ENCODE peak calls at places on chromosome 7, in seven cellular contexts. G is mesendoderm, M is H9, T is IMR-90, I is H1, H is neuronal stem cell, P is trophoblast cell. X is an unnamed sample.

GRCh38 chr7:72039460-72039859 is 372.7 kb downstream of the CALN1 start:
- DNase-seq in H (no peak), G (no peak), I (no peak), M (no peak), P (no peak), T (no peak), X (no peak)

GRCh38 chr7:511476-512145 is 8.0 kb downstream of the PDGFA start:
- DNase-seq in H (no peak), M (no peak), P (no peak), G (no peak), I (no peak), T (no peak), X (no peak)

GRCh38 chr7:32564542-32564941 is 69.3 kb downstream of the AVL9 start:
- DNase-seq in M (no peak), T (peak; percentile 50), P (no peak), G (peak; percentile 22), H (no peak), I (no peak), X (peak; percentile 68)

GRCh38 chr7:131010714-131011436 is 276.9 kb upstream of the KLF14 start:
- DNase-seq in I (no peak), M (no peak), P (peak; percentile 50), G (no peak), H (no peak), T (peak; percentile 63), X (peak; percentile 95)

GRCh38 chr7:118517275-118517674 is 292.8 kb downstream of the ANKRD7 start:
- DNase-seq in I (no peak), T (no peak), H (no peak), M (no peak), P (no peak), G (peak; percentile 51), X (peak; percentile 31)

GRCh38 chr7:125651823-125652528 is 722.4 kb upstream of the POT1 start:
- DNase-seq in T (no peak), P (no peak), I (no peak), H (no peak), M (peak; percentile 37), G (peak; percentile 84), X (no peak)

GRCh38 chr7:128041203-128041602 is 10.0 kb upstream of the LRRC4 start:
- DNase-seq in T (peak; percentile 76), M (no peak), I (no peak), G (no peak), P (peak; percentile 25), H (no peak), X (peak; percentile 54)

GRCh38 chr7:142248-142955 is 50.0 kb upstream of the FAM20C start:
- DNase-seq in H (no peak), P (no peak), I (no peak), G (no peak), M (no peak), T (no peak), X (no peak)

GRCh38 chr7:112821345-112821744 is 31.2 kb upstream of the TMEM168 start:
- DNase-seq in T (no peak), H (no peak), G (no peak), I (no peak), P (no peak), M (no peak), X (no peak)

GRCh38 chr7:5459084-5459483 is 35.5 kb upstream of the TNRC18 start:
- DNase-seq in M (no peak), T (no peak), H (no peak), I (no peak), G (no peak), P (peak; percentile 24), X (no peak)

GRCh38 chr7:154682003-154682402 is 320.9 kb downstream of the PAXIP1 start:
- DNase-seq in G (no peak), I (no peak), T (no peak), P (peak; percentile 66), H (no peak), M (no peak), X (no peak)

GRCh38 chr7:50164552-50165220 is 71.6 kb upstream of the ZPBP start:
- DNase-seq in T (no peak), H (no peak), P (no peak), G (no peak), M (no peak), I (no peak), X (no peak)

GRCh38 chr7:45147858-45148652 is 9.5 kb upstream of the RAMP3 start:
- DNase-seq in M (peak; percentile 29), T (no peak), P (peak; percentile 47), H (no peak), I (no peak), G (no peak), X (no peak)

GRCh38 chr7:101299511-101300464 is 21.8 kb downstream of the IFT22 start:
- DNase-seq in H (no peak), T (no peak), G (peak; percentile 71), I (peak; percentile 73), P (peak; percentile 27), M (peak; percentile 61), X (peak; percentile 33)

GRCh38 chr7:50330254-50330653 is 25.7 kb downstream of the IKZF1 start:
- DNase-seq in T (no peak), H (no peak), G (no peak), M (no peak), P (no peak), I (no peak), X (no peak)

GRCh38 chr7:77542399-77542798 is 5.3 kb downstream of the PTPN12 start:
- DNase-seq in M (no peak), I (no peak), G (no peak), T (peak; percentile 53), P (peak; percentile 54), H (no peak), X (no peak)

GRCh38 chr7:1707756-1708611 is 37.9 kb downstream of the ELFN1 start:
- DNase-seq in T (no peak), M (no peak), I (peak; percentile 49), H (no peak), G (no peak), P (no peak), X (no peak)

GRCh38 chr7:7772385-7772784 is 54.0 kb upstream of the RPA3 start:
- DNase-seq in H (no peak), P (no peak), T (peak; percentile 67), I (no peak), M (no peak), G (no peak), X (peak; percentile 63)

GRCh38 chr7:7769712-7770111 is 51.3 kb upstream of the RPA3 start:
- DNase-seq in G (no peak), P (no peak), H (no peak), M (no peak), T (no peak), I (no peak), X (no peak)

GRCh38 chr7:7768977-7769376 is 50.6 kb upstream of the RPA3 start:
- DNase-seq in G (no peak), T (no peak), P (no peak), I (no peak), M (no peak), H (no peak), X (no peak)

GRCh38 chr7:7771452-7771851 is 53.0 kb upstream of the RPA3 start:
- DNase-seq in G (no peak), M (no peak), P (no peak), I (no peak), H (no peak), T (peak; percentile 28), X (no peak)

GRCh38 chr7:7770228-7770627 is 51.8 kb upstream of the RPA3 start:
- DNase-seq in M (no peak), H (no peak), G (no peak), I (no peak), T (peak; percentile 82), P (no peak), X (peak; percentile 87)
- H2BK120ac ChIP-seq in M (no peak overlapping the region), H (no peak overlapping the region), G (no peak overlapping the region), I (no peak overlapping the region), T (peak overlapping the region; percentile 4), P (no peak overlapping the region), X (no peak overlapping the region)

GRCh38 chr7:2906197-2906931 is 62.3 kb upstream of the GNA12 start:
- DNase-seq in P (no peak), G (no peak), T (no peak), H (no peak), I (no peak), M (no peak), X (no peak)

GRCh38 chr7:2909043-2909442 is 64.9 kb upstream of the GNA12 start:
- DNase-seq in G (no peak), T (no peak), M (no peak), H (no peak), P (no peak), I (no peak), X (no peak)

GRCh38 chr7:2911466-2911865 is 67.4 kb upstream of the GNA12 start:
- DNase-seq in T (no peak), I (no peak), M (no peak), P (no peak), H (no peak), G (no peak), X (no peak)

GRCh38 chr7:2908103-2908683 is 64.1 kb upstream of the GNA12 start:
- DNase-seq in H (no peak), T (no peak), M (no peak), G (no peak), P (no peak), I (no peak), X (no peak)

GRCh38 chr7:2909471-2910039 is 65.4 kb upstream of the GNA12 start:
- DNase-seq in G (no peak), P (no peak), H (no peak), M (no peak), I (no peak), T (no peak), X (no peak)
- H2BK120ac ChIP-seq in G (no peak overlapping the region), P (no peak overlapping the region), H (no peak overlapping the region), M (no peak overlapping the region), I (no peak overlapping the region), T (no peak overlapping the region), X (no peak overlapping the region)

GRCh38 chr7:25726180-25726579 is 425.8 kb upstream of the NFE2L3 start:
- DNase-seq in T (no peak), G (peak; percentile 74), I (peak; percentile 50), P (no peak), H (peak; percentile 61), M (peak; percentile 39), X (no peak)
- H2BK120ac ChIP-seq in T (no peak overlapping the region), G (peak overlapping the region; percentile 13), I (no peak overlapping the region), P (no peak overlapping the region), H (no peak overlapping the region), M (no peak overlapping the region), X (no peak overlapping the region)

DNA sequence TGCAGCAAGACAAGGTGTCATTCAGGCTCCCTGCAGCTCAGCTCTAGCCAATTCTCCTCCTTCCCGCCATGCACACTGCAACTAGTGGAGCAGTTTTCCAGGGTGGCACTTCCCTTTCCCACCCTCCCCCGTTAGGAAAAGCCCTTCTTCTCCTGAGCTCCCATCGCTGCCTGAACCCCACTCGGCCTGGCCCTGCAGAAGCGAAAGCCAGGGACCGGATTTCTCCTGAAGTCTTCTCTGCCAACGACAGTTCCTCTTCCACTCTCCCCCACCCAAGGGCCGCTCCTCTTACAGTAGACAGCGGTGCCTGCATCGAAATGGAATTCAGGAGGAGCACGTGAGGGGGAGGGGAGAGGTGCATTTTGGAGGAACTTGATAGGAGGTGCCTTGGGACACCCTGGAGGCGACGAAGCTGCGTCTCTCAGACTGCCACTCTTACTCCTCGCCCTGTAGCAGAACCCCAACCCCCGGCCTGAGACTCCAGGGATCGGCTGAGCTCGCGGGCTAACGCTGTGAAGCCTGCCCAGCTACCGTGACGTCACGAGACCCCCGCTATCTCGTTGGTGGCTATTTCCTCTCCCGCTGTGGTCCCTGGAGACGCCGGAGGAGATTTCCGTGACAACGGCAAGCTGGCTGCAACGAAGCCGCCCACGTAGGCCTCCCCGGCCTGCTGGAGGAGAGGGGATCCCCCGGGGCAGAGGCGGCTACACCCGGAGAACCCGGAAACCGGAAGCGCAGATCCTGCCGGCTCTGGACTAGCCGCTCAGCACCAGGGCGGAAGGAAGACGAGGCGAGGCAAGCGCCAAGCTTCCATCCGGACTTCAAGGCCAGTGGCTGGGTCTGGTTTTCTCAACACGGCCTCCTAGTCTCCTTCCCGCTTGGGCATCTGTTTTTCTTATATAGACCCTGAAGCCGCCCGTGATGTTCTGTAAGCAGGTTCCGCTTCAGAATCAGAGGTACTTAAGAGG is 109.7 kb downstream of the RALA start:
- DNase-seq in M (peak; percentile 97), T (peak; percentile 98), P (peak; percentile 89), I (peak; percentile 99), H (peak; percentile 96), G (peak; percentile 98), X (peak; percentile 98)
- H2BK120ac ChIP-seq in M (no peak overlapping the region), T (peak overlapping the region; percentile 95), P (no peak overlapping the region), I (no peak overlapping the region), H (no peak overlapping the region), G (no peak overlapping the region), X (peak overlapping the region; percentile 50)

X was measured in mesenchymal stem cell.